ENCODE peak calls at places on chromosomes 1 and 21, in four cellular contexts. One of them, this sample, is unnamed.

GRCh38 chr1:234554478-234555311 is 55.3 kb downstream of the IRF2BP2 start:
- DNase-seq in GM12878: no peak
- DNase-seq in K562: peak
- DNase-seq in SK-N-SH: peak
- DNase-seq in this sample: no peak

GRCh38 chr1:204124639-204125038 is 27.2 kb downstream of the ETNK2 start:
- DNase-seq in GM12878: no peak
- DNase-seq in K562: no peak
- DNase-seq in SK-N-SH: no peak
- DNase-seq in this sample: no peak

GRCh38 chr1:92571578-92571977 is 84.9 kb upstream of the GFI1 start:
- DNase-seq in GM12878: no peak
- DNase-seq in K562: no peak
- DNase-seq in SK-N-SH: no peak
- DNase-seq in this sample: no peak

GRCh38 chr21:38869946-38870345 is 64.2 kb downstream of the ETS2 start:
- DNase-seq in GM12878: no peak
- DNase-seq in K562: no peak
- DNase-seq in SK-N-SH: no peak
- DNase-seq in this sample: no peak

GRCh38 chr1:70767377-70767776 is 280.2 kb downstream of the PTGER3 start:
- DNase-seq in GM12878: no peak
- DNase-seq in K562: no peak
- DNase-seq in SK-N-SH: no peak
- DNase-seq in this sample: no peak

GRCh38 chr1:55781944-55782482 is 566.8 kb upstream of the USP24 start:
- DNase-seq in GM12878: no peak
- DNase-seq in K562: no peak
- DNase-seq in SK-N-SH: no peak
- DNase-seq in this sample: no peak

GRCh38 chr1:51214615-51215131 is 21.4 kb upstream of the RNF11 start:
- DNase-seq in GM12878: no peak
- DNase-seq in K562: no peak
- DNase-seq in SK-N-SH: no peak
- DNase-seq in this sample: no peak

GRCh38 chr1:184650177-184650866 is 104.3 kb downstream of the EDEM3 start:
- DNase-seq in GM12878: no peak
- DNase-seq in K562: no peak
- DNase-seq in SK-N-SH: no peak
- DNase-seq in this sample: no peak

GRCh38 chr1:168783831-168784230 is 54.8 kb upstream of the DPT start:
- DNase-seq in GM12878: no peak
- DNase-seq in K562: no peak
- DNase-seq in SK-N-SH: no peak
- DNase-seq in this sample: no peak

GRCh38 chr21:29938968-29939858 is 583 bp downstream of the GRIK1 start:
- DNase-seq in GM12878: no peak
- DNase-seq in K562: no peak
- DNase-seq in SK-N-SH: peak
- DNase-seq in this sample: no peak

GRCh38 chr1:179230721-179231120 is 1.2 kb upstream of the ABL2 start:
- DNase-seq in GM12878: no peak
- DNase-seq in K562: no peak
- DNase-seq in SK-N-SH: no peak
- DNase-seq in this sample: no peak

GRCh38 chr1:156284762-156285161 is 637 bp downstream of the TMEM79 start:
- DNase-seq in GM12878: no peak
- DNase-seq in K562: no peak
- DNase-seq in SK-N-SH: no peak
- DNase-seq in this sample: no peak

GRCh38 chr1:16221499-16221898 is 9.0 kb upstream of the ARHGEF19 start:
- DNase-seq in GM12878: no peak
- DNase-seq in K562: no peak
- DNase-seq in SK-N-SH: no peak
- DNase-seq in this sample: no peak

GRCh38 chr1:93598861-93599439 is 82.7 kb downstream of the BCAR3 start:
- DNase-seq in GM12878: no peak
- DNase-seq in K562: no peak
- DNase-seq in SK-N-SH: no peak
- DNase-seq in this sample: no peak

GRCh38 chr1:189751311-189751710 is 726.4 kb downstream of the BRINP3 start:
- DNase-seq in GM12878: no peak
- DNase-seq in K562: no peak
- DNase-seq in SK-N-SH: no peak
- DNase-seq in this sample: no peak
- TF ChIP-seq TAF1 in GM12878: no peak
- TF ChIP-seq TAF1 in K562: no peak
- TF ChIP-seq TAF1 in SK-N-SH: no peak
- TF ChIP-seq TAF1 in this sample: no peak

GRCh38 chr1:44421374-44422028 is 16.4 kb downstream of the RNF220 start:
- DNase-seq in GM12878: no peak
- DNase-seq in K562: no peak
- DNase-seq in SK-N-SH: no peak
- DNase-seq in this sample: no peak

GRCh38 chr1:44425327-44426082 is 20.4 kb downstream of the RNF220 start:
- DNase-seq in GM12878: no peak
- DNase-seq in K562: no peak
- DNase-seq in SK-N-SH: no peak
- DNase-seq in this sample: no peak

GRCh38 chr1:44422161-44422560 is 17.1 kb downstream of the RNF220 start:
- DNase-seq in GM12878: no peak
- DNase-seq in K562: no peak
- DNase-seq in SK-N-SH: no peak
- DNase-seq in this sample: no peak

GRCh38 chr1:44420535-44420934 is 15.5 kb downstream of the RNF220 start:
- DNase-seq in GM12878: no peak
- DNase-seq in K562: no peak
- DNase-seq in SK-N-SH: no peak
- DNase-seq in this sample: no peak

DNA sequence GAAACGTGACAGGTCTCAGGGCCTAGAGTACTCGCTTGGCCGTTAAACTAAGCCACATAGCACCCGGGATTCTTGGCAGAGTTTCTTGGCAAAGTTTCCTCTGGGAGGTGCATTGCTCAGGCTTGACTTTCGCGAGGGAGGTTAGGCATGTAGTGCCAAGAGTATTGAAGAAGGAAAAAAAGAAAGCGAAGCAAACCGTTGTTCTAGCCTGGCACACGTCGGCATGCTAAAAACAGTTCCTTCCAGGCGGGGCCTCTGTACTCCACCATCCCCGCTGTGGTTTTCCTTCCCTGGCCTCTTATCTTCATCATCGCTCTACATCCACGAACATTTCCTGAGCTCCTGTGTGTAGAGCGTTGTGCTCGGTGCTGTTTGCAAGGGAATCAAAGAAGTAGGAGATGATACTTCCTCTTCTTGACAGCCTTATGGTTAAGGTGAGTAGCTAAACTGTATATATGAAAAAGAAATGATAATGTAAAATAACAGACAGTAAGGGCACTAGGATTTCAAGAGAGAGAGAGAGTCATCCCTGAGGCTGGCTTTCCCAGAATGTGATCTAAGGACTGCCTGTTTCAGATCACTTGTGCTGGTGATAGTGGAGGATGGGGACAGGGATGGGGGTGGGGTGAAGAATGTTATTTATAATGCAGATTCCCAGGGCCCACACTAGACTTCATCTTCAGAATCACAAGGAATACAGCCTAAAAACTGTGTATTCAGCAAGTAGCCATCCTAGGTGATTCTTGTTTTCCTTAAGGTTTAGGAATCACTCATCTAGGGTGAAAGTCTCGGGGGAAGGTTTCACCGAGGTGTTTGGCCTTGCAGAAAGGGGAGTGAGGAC is 18.9 kb downstream of the RNF220 start:
- DNase-seq in GM12878: no peak
- DNase-seq in K562: no peak
- DNase-seq in SK-N-SH: no peak
- DNase-seq in this sample: no peak
- TF ChIP-seq POLR2AphosphoS5 in GM12878: no peak
- TF ChIP-seq POLR2AphosphoS5 in K562: no peak
- TF ChIP-seq POLR2AphosphoS5 in SK-N-SH: no peak
- TF ChIP-seq POLR2AphosphoS5 in this sample: no peak

GRCh38 chr1:18882511-18882910 is 19.8 kb downstream of the ALDH4A1 start:
- DNase-seq in GM12878: no peak
- DNase-seq in K562: no peak
- DNase-seq in SK-N-SH: no peak
- DNase-seq in this sample: no peak
- TF ChIP-seq TAF1 in GM12878: no peak
- TF ChIP-seq TAF1 in K562: no peak
- TF ChIP-seq TAF1 in SK-N-SH: no peak
- TF ChIP-seq TAF1 in this sample: no peak

DNA sequence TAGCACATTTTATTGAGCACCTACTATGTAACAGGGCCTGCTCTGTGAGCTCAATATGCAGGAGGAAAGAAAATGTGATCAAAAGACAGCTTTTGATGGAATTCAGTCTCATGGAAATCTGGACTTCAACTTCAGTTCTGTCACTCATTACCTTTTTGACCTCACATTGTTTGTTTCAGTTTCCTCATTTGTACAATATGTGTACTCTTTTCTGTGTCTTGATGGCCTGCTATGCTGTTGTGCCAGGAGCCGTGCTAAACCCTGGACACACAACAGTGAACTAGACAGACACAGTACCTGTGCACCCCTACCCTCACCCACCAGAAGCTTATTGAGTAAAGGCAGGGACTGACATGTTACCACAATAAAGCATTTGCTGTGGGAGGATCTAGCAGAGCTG is 162.9 kb upstream of the FGGY start:
- DNase-seq in GM12878: no peak
- DNase-seq in K562: no peak
- DNase-seq in SK-N-SH: no peak
- DNase-seq in this sample: no peak
- TF ChIP-seq POLR2AphosphoS5 in GM12878: no peak
- TF ChIP-seq POLR2AphosphoS5 in K562: no peak
- TF ChIP-seq POLR2AphosphoS5 in SK-N-SH: no peak
- TF ChIP-seq POLR2AphosphoS5 in this sample: no peak

GRCh38 chr1:41359211-41360073 is 1.8 kb upstream of the FOXO6 start:
- DNase-seq in GM12878: no peak
- DNase-seq in K562: no peak
- DNase-seq in SK-N-SH: no peak
- DNase-seq in this sample: no peak

GRCh38 chr1:41358152-41358937 is 2.9 kb upstream of the FOXO6 start:
- DNase-seq in GM12878: no peak
- DNase-seq in K562: no peak
- DNase-seq in SK-N-SH: no peak
- DNase-seq in this sample: no peak

GRCh38 chr1:41355761-41356160 is 5.5 kb upstream of the FOXO6 start:
- DNase-seq in GM12878: no peak
- DNase-seq in K562: no peak
- DNase-seq in SK-N-SH: no peak
- DNase-seq in this sample: no peak

GRCh38 chr1:41356752-41357151 is 4.5 kb upstream of the FOXO6 start:
- DNase-seq in GM12878: no peak
- DNase-seq in K562: no peak
- DNase-seq in SK-N-SH: no peak
- DNase-seq in this sample: no peak

GRCh38 chr1:41357451-41358151 is 3.6 kb upstream of the FOXO6 start:
- DNase-seq in GM12878: no peak
- DNase-seq in K562: no peak
- DNase-seq in SK-N-SH: peak
- DNase-seq in this sample: no peak
- TF ChIP-seq TAF1 in GM12878: no peak
- TF ChIP-seq TAF1 in K562: no peak
- TF ChIP-seq TAF1 in SK-N-SH: no peak
- TF ChIP-seq TAF1 in this sample: no peak

GRCh38 chr1:2575801-2576663 is 10.5 kb upstream of the PRXL2B start:
- DNase-seq in GM12878: no peak
- DNase-seq in K562: no peak
- DNase-seq in SK-N-SH: no peak
- DNase-seq in this sample: no peak
- TF ChIP-seq POLR2AphosphoS5 in GM12878: peak
- TF ChIP-seq POLR2AphosphoS5 in K562: no peak
- TF ChIP-seq POLR2AphosphoS5 in SK-N-SH: no peak
- TF ChIP-seq POLR2AphosphoS5 in this sample: no peak

GRCh38 chr1:20682571-20683236 is 21.5 kb upstream of the DDOST start:
- DNase-seq in GM12878: no peak
- DNase-seq in K562: no peak
- DNase-seq in SK-N-SH: no peak
- DNase-seq in this sample: no peak

GRCh38 chr1:20681999-20682398 is 20.8 kb upstream of the DDOST start:
- DNase-seq in GM12878: no peak
- DNase-seq in K562: no peak
- DNase-seq in SK-N-SH: no peak
- DNase-seq in this sample: no peak

GRCh38 chr1:20683614-20684013 is 22.4 kb upstream of the DDOST start:
- DNase-seq in GM12878: no peak
- DNase-seq in K562: no peak
- DNase-seq in SK-N-SH: no peak
- DNase-seq in this sample: no peak

GRCh38 chr1:20680269-20680668 is 19.1 kb upstream of the DDOST start:
- DNase-seq in GM12878: no peak
- DNase-seq in K562: no peak
- DNase-seq in SK-N-SH: no peak
- DNase-seq in this sample: no peak

DNA sequence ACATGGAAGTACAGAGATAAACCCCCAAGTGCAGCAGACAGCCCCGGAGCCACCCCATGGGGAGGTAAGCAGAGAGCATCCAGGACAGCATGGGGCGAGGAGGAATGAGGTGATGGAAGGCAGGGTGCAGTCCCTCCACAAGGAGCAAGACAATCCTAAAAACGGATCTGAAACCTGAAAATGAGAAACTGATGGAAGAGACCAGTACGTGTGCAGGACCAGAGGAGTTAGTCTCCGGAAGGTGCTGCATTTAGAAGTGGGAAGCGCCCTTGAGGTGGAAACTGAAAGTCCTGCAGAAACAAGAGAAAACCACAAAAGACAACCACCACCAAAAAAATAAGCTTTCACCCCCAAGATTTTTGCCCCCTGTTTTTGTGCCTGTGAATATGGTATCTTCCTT is 17.4 kb upstream of the DDOST start:
- DNase-seq in GM12878: peak
- DNase-seq in K562: no peak
- DNase-seq in SK-N-SH: no peak
- DNase-seq in this sample: peak
- TF ChIP-seq TAF1 in GM12878: no peak
- TF ChIP-seq TAF1 in K562: no peak
- TF ChIP-seq TAF1 in SK-N-SH: no peak
- TF ChIP-seq TAF1 in this sample: no peak

This sample was measured in GM12891.